ENCODE peak calls at places on chromosomes 5 and 9, in four cellular contexts. B, I, L and H are unnamed samples.

GRCh38 chr5:116766470-116766947 is 191.9 kb upstream of the SEMA6A start:
- DNase-seq in B (no peak), I (no peak), L (peak; percentile 97), H (no peak)

GRCh38 chr9:38047301-38048251 is 21.5 kb downstream of the SHB start:
- DNase-seq in B (no peak), I (peak; percentile 71), L (peak; percentile 92), H (peak; percentile 90)

GRCh38 chr5:9358961-9359686 is 186.8 kb downstream of the SEMA5A start:
- DNase-seq in B (no peak), I (no peak), L (peak; percentile 86), H (no peak)

GRCh38 chr9:91734371-91734981 is 215.6 kb downstream of the ROR2 start:
- DNase-seq in B (no peak), I (peak; percentile 87), L (peak; percentile 32), H (peak; percentile 82)

GRCh38 chr5:75062925-75063531 is 10.7 kb upstream of the GCNT4 start:
- DNase-seq in B (no peak), I (no peak), L (no peak), H (no peak)

GRCh38 chr9:77961541-77961940 is 70.1 kb downstream of the GNAQ start:
- DNase-seq in B (no peak), I (no peak), L (no peak), H (no peak)

GRCh38 chr5:76204713-76205112 is 121.5 kb downstream of the SV2C start:
- DNase-seq in B (no peak), I (peak; percentile 61), L (no peak), H (peak; percentile 69)

GRCh38 chr5:4716786-4717185 is 423.3 kb upstream of the ADAMTS16 start:
- DNase-seq in B (no peak), I (no peak), L (no peak), H (no peak)

GRCh38 chr5:169911448-169912212 is 68.7 kb downstream of the INSYN2B start:
- DNase-seq in B (no peak), I (no peak), L (no peak), H (no peak)